ENCODE peak calls at places on chromosomes 1 and 21, in five cellular contexts. T, G, N, Q and X are unnamed samples.
A peak's percentile ranks its signal among the peaks of the same experiment; 100 is the strongest.

GRCh38 chr1:77888429-77889239 is at the start of gene NEXN:
- DNase-seq in N (peak; percentile 61), G (peak; percentile 36), T (no peak), Q (peak; percentile 48), X (peak; percentile 43)

GRCh38 chr1:244860078-244860477 is 4.3 kb downstream of the HNRNPU start:
- DNase-seq in G (no peak), N (no peak), T (no peak), Q (no peak), X (no peak)

GRCh38 chr1:156551866-156552265 is 20.5 kb downstream of the IQGAP3 start:
- DNase-seq in G (no peak), N (no peak), T (peak; percentile 23), Q (no peak), X (no peak)

GRCh38 chr1:180501865-180502360 is 464 bp downstream of the ACBD6 start:
- DNase-seq in G (no peak), N (no peak), Q (no peak), T (no peak), X (peak; percentile 63)

GRCh38 chr1:119004781-119005180 is 16.6 kb upstream of the TBX15 start:
- DNase-seq in Q (no peak), T (no peak), G (no peak), N (no peak), X (no peak)

GRCh38 chr1:111593403-111594127 is 26.0 kb upstream of the RAP1A start:
- DNase-seq in T (no peak), G (no peak), Q (no peak), N (no peak), X (no peak)

GRCh38 chr1:163320891-163321290 is 863 bp upstream of the NUF2 start:
- DNase-seq in Q (no peak), N (no peak), G (no peak), T (no peak), X (no peak)

GRCh38 chr1:158706096-158706495 is 5.6 kb upstream of the OR6K2 start:
- DNase-seq in G (no peak), N (no peak), T (no peak), Q (no peak), X (no peak)

GRCh38 chr1:87778896-87779295 is 450.2 kb downstream of the LMO4 start:
- DNase-seq in Q (no peak), N (no peak), G (no peak), T (no peak), X (no peak)

GRCh38 chr1:206751891-206752290 is 18.7 kb upstream of the IL19 start:
- DNase-seq in Q (no peak), N (no peak), G (no peak), T (no peak), X (no peak)

GRCh38 chr1:63779338-63779819 is 5.6 kb downstream of the ROR1 start:
- DNase-seq in Q (no peak), N (no peak), G (no peak), T (no peak), X (no peak)

GRCh38 chr1:214566158-214567104 is 15.0 kb upstream of the PTPN14 start:
- DNase-seq in N (no peak), Q (no peak), G (no peak), T (no peak), X (no peak)

GRCh38 chr1:223500560-223501425 is 107.6 kb downstream of the CCDC185 start:
- DNase-seq in G (no peak), Q (no peak), T (peak; percentile 22), N (peak; percentile 66), X (peak; percentile 37)

GRCh38 chr1:159339517-159339916 is 37.4 kb downstream of the FCER1A start:
- DNase-seq in G (no peak), N (no peak), Q (no peak), T (no peak), X (no peak)

GRCh38 chr1:172699111-172699510 is 40.2 kb downstream of the FASLG start:
- DNase-seq in Q (peak; percentile 47), N (no peak), T (no peak), G (peak; percentile 54), X (no peak)

GRCh38 chr1:213414901-213415300 is 363.9 kb downstream of the RPS6KC1 start:
- DNase-seq in N (no peak), G (no peak), Q (no peak), T (no peak), X (no peak)

GRCh38 chr21:32426066-32426465 is 13.6 kb downstream of the EVA1C start:
- DNase-seq in N (no peak), G (no peak), Q (no peak), T (no peak), X (peak; percentile 24)

GRCh38 chr1:12644237-12644636 is 352 bp downstream of the AADACL4 start:
- DNase-seq in N (no peak), Q (no peak), T (no peak), G (no peak), X (no peak)

GRCh38 chr21:19440792-19441494 is 1037.4 kb upstream of the TMPRSS15 start:
- DNase-seq in Q (no peak), T (no peak), N (no peak), G (no peak), X (no peak)

GRCh38 chr1:213820362-213821149 is 167.2 kb upstream of the PROX1 start:
- DNase-seq in G (no peak), T (no peak), N (peak; percentile 33), Q (no peak), X (no peak)

GRCh38 chr1:209840611-209841010 is 12.8 kb downstream of the UTP25 start:
- DNase-seq in T (no peak), Q (no peak), G (no peak), N (no peak), X (no peak)

GRCh38 chr1:35795295-35795694 is 12.5 kb upstream of the AGO4 start:
- DNase-seq in G (no peak), N (no peak), Q (no peak), T (no peak), X (no peak)

GRCh38 chr1:24858277-24858676 is 71.8 kb downstream of the RUNX3 start:
- DNase-seq in G (no peak), Q (no peak), N (no peak), T (no peak), X (no peak)

GRCh38 chr1:3029991-3030662 is 8.9 kb downstream of the ACTRT2 start:
- DNase-seq in Q (no peak), T (no peak), N (no peak), G (no peak), X (no peak)

GRCh38 chr1:208139434-208140086 is 104.6 kb downstream of the PLXNA2 start:
- DNase-seq in T (no peak), G (no peak), N (no peak), Q (no peak), X (no peak)

GRCh38 chr1:202161151-202162048 is 998 bp upstream of the PTPN7 start:
- DNase-seq in G (peak; percentile 43), Q (no peak), T (no peak), N (no peak), X (no peak)

GRCh38 chr1:115837762-115838421 is 3.0 kb downstream of the NHLH2 start:
- DNase-seq in N (no peak), T (no peak), Q (no peak), G (peak; percentile 9), X (no peak)

GRCh38 chr1:37189111-37189510 is 154.8 kb upstream of the GRIK3 start:
- DNase-seq in N (no peak), T (no peak), Q (no peak), G (no peak), X (no peak)

GRCh38 chr1:6414443-6414844 is 5.3 kb downstream of the HES2 start:
- DNase-seq in N (no peak), G (peak; percentile 61), T (peak; percentile 59), Q (peak; percentile 63), X (peak; percentile 39)

GRCh38 chr1:234638832-234639799 is 29.1 kb upstream of the IRF2BP2 start:
- DNase-seq in G (no peak), Q (no peak), N (no peak), T (no peak), X (no peak)

GRCh38 chr1:208089971-208090755 is 154.0 kb downstream of the PLXNA2 start:
- DNase-seq in T (no peak), G (no peak), N (no peak), Q (peak; percentile 24), X (no peak)

GRCh38 chr1:235011064-235011598 is 117.5 kb downstream of the TOMM20 start:
- DNase-seq in Q (no peak), N (no peak), G (peak; percentile 87), T (no peak), X (no peak)

DNA sequence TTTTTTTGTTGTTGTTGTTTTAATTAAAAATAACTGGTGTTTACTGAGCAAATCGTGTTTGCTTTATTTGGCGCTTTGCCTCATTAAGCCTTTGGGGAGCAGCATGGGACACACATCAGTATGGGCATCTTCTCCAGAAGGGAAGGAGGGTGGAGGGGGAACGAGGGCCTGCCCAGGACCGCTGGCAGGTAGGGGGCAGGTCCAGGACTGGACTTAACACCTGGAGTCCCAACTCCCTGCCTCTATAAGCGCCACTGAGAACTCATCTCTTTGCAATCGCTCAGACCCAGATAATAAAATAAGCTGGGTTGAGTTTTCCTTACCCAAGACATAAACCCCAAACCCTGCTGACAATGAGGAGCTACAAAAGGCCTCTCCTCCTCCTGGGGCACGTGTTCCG is 15.1 kb downstream of the ABCG1 start:
- DNase-seq in Q (no peak), G (no peak), T (no peak), N (no peak), X (no peak)
- H3K4me3 ChIP-seq in Q (no peak overlapping the region), G (peak overlapping the region; percentile 5), T (peak overlapping the region; percentile 35), N (no peak overlapping the region), X (no peak overlapping the region)

GRCh38 chr1:228454238-228454637 is 32.9 kb upstream of the RNF187 start:
- DNase-seq in T (no peak), G (no peak), N (no peak), Q (no peak), X (no peak)

GRCh38 chr1:228457017-228457395 is 30.2 kb upstream of the RNF187 start:
- DNase-seq in T (no peak), N (no peak), G (no peak), Q (no peak), X (no peak)

GRCh38 chr1:228457396-228458176 is 29.6 kb upstream of the RNF187 start:
- DNase-seq in N (peak; percentile 82), T (peak; percentile 99), Q (peak; percentile 90), G (peak; percentile 94), X (peak; percentile 89)

GRCh38 chr1:228455715-228456114 is 31.5 kb upstream of the RNF187 start:
- DNase-seq in N (no peak), T (no peak), Q (no peak), G (no peak), X (no peak)

GRCh38 chr1:228456252-228457016 is 30.7 kb upstream of the RNF187 start:
- DNase-seq in Q (no peak), N (no peak), T (no peak), G (no peak), X (no peak)
- H3K4me3 ChIP-seq in Q (peak overlapping the region; percentile 18), N (no peak overlapping the region), T (peak overlapping the region; percentile 90), G (peak overlapping the region; percentile 83), X (no peak overlapping the region)

GRCh38 chr1:153357853-153358690 is at the start of gene S100A9:
- DNase-seq in T (no peak), Q (no peak), N (no peak), G (no peak), X (no peak)
- H3K4me3 ChIP-seq in T (no peak within 1 kb of the TSS), Q (no peak within 1 kb of the TSS), N (no peak within 1 kb of the TSS), G (no peak within 1 kb of the TSS), X (no peak within 1 kb of the TSS)

GRCh38 chr1:226679853-226680516 is 59.1 kb downstream of the ITPKB start:
- DNase-seq in T (no peak), N (peak; percentile 85), G (peak; percentile 76), Q (peak; percentile 87), X (peak; percentile 85)
- H3K4me3 ChIP-seq in T (no peak overlapping the region), N (peak overlapping the region; percentile 50), G (peak overlapping the region; percentile 54), Q (no peak overlapping the region), X (peak overlapping the region; percentile 27)